ENCODE peak calls at places on chromosomes 3 and 15, in seven cellular contexts. One of them, this sample, is unnamed.
A peak's percentile ranks its signal among the peaks of the same experiment; 100 is the strongest.

GRCh38 chr15:30954674-30955073 is 36.8 kb downstream of the MTMR10 start:
- DNase-seq in mucosa of descending colon: no peak
- DNase-seq in activated naive CD8-positive, alpha-beta T cell treated with anti-CD3 and anti-CD28 coated beads, Interleukin-2, amount 50 U/mL, for 16 hours: no peak
- DNase-seq in progenitor cell of endocrine pancreas: no peak
- DNase-seq in fibroblast of pulmonary artery: peak; percentile 19
- DNase-seq in adipocyte: peak; percentile 8
- DNase-seq in activated CD8-positive, alpha-beta memory T cell treated with anti-CD3 and anti-CD28 coated beads for 48 hours: no peak
- DNase-seq in this sample: no peak

GRCh38 chr15:31571676-31572075 is 245.0 kb downstream of the KLF13 start:
- DNase-seq in mucosa of descending colon: no peak
- DNase-seq in activated naive CD8-positive, alpha-beta T cell treated with anti-CD3 and anti-CD28 coated beads, Interleukin-2, amount 50 U/mL, for 16 hours: no peak
- DNase-seq in adipocyte: no peak
- DNase-seq in progenitor cell of endocrine pancreas: no peak
- DNase-seq in fibroblast of pulmonary artery: no peak
- DNase-seq in activated CD8-positive, alpha-beta memory T cell treated with anti-CD3 and anti-CD28 coated beads for 48 hours: no peak
- DNase-seq in this sample: no peak

GRCh38 chr15:66491846-66492245 is 5.7 kb downstream of the SNAPC5 start:
- DNase-seq in adipocyte: no peak
- DNase-seq in activated naive CD8-positive, alpha-beta T cell treated with anti-CD3 and anti-CD28 coated beads, Interleukin-2, amount 50 U/mL, for 16 hours: no peak
- DNase-seq in activated CD8-positive, alpha-beta memory T cell treated with anti-CD3 and anti-CD28 coated beads for 48 hours: no peak
- DNase-seq in progenitor cell of endocrine pancreas: no peak
- DNase-seq in mucosa of descending colon: no peak
- DNase-seq in fibroblast of pulmonary artery: no peak
- DNase-seq in this sample: no peak

GRCh38 chr3:64945171-64945684 is 257.4 kb upstream of the ADAMTS9 start:
- DNase-seq in mucosa of descending colon: no peak
- DNase-seq in progenitor cell of endocrine pancreas: no peak
- DNase-seq in activated CD8-positive, alpha-beta memory T cell treated with anti-CD3 and anti-CD28 coated beads for 48 hours: no peak
- DNase-seq in adipocyte: no peak
- DNase-seq in activated naive CD8-positive, alpha-beta T cell treated with anti-CD3 and anti-CD28 coated beads, Interleukin-2, amount 50 U/mL, for 16 hours: no peak
- DNase-seq in fibroblast of pulmonary artery: peak; percentile 26
- DNase-seq in this sample: peak; percentile 92

GRCh38 chr3:133887951-133888703 is 7.6 kb downstream of the RAB6B start:
- DNase-seq in activated naive CD8-positive, alpha-beta T cell treated with anti-CD3 and anti-CD28 coated beads, Interleukin-2, amount 50 U/mL, for 16 hours: no peak
- DNase-seq in mucosa of descending colon: no peak
- DNase-seq in progenitor cell of endocrine pancreas: no peak
- DNase-seq in activated CD8-positive, alpha-beta memory T cell treated with anti-CD3 and anti-CD28 coated beads for 48 hours: no peak
- DNase-seq in adipocyte: peak; percentile 8
- DNase-seq in fibroblast of pulmonary artery: peak; percentile 14
- DNase-seq in this sample: peak; percentile 80

GRCh38 chr15:22258402-22259150 is 178.2 kb downstream of the OR4M2 start:
- DNase-seq in mucosa of descending colon: no peak
- DNase-seq in activated naive CD8-positive, alpha-beta T cell treated with anti-CD3 and anti-CD28 coated beads, Interleukin-2, amount 50 U/mL, for 16 hours: no peak
- DNase-seq in adipocyte: no peak
- DNase-seq in fibroblast of pulmonary artery: no peak
- DNase-seq in progenitor cell of endocrine pancreas: no peak
- DNase-seq in activated CD8-positive, alpha-beta memory T cell treated with anti-CD3 and anti-CD28 coated beads for 48 hours: no peak
- DNase-seq in this sample: no peak

GRCh38 chr3:108404409-108404808 is 106.0 kb downstream of the MYH15 start:
- DNase-seq in progenitor cell of endocrine pancreas: no peak
- DNase-seq in adipocyte: peak; percentile 40
- DNase-seq in activated CD8-positive, alpha-beta memory T cell treated with anti-CD3 and anti-CD28 coated beads for 48 hours: no peak
- DNase-seq in mucosa of descending colon: no peak
- DNase-seq in fibroblast of pulmonary artery: no peak
- DNase-seq in activated naive CD8-positive, alpha-beta T cell treated with anti-CD3 and anti-CD28 coated beads, Interleukin-2, amount 50 U/mL, for 16 hours: no peak
- DNase-seq in this sample: no peak

GRCh38 chr15:77642793-77643430 is 10.2 kb upstream of the LINGO1 start:
- DNase-seq in adipocyte: peak; percentile 38
- DNase-seq in fibroblast of pulmonary artery: no peak
- DNase-seq in activated naive CD8-positive, alpha-beta T cell treated with anti-CD3 and anti-CD28 coated beads, Interleukin-2, amount 50 U/mL, for 16 hours: no peak
- DNase-seq in mucosa of descending colon: peak; percentile 50
- DNase-seq in activated CD8-positive, alpha-beta memory T cell treated with anti-CD3 and anti-CD28 coated beads for 48 hours: no peak
- DNase-seq in progenitor cell of endocrine pancreas: no peak
- DNase-seq in this sample: no peak

GRCh38 chr15:73383310-73384185 is 14.8 kb upstream of the HCN4 start:
- DNase-seq in activated CD8-positive, alpha-beta memory T cell treated with anti-CD3 and anti-CD28 coated beads for 48 hours: no peak
- DNase-seq in activated naive CD8-positive, alpha-beta T cell treated with anti-CD3 and anti-CD28 coated beads, Interleukin-2, amount 50 U/mL, for 16 hours: no peak
- DNase-seq in progenitor cell of endocrine pancreas: no peak
- DNase-seq in fibroblast of pulmonary artery: no peak
- DNase-seq in adipocyte: no peak
- DNase-seq in mucosa of descending colon: no peak
- DNase-seq in this sample: no peak

GRCh38 chr15:44729394-44729913 is 6.9 kb upstream of the TRIM69 start:
- DNase-seq in activated CD8-positive, alpha-beta memory T cell treated with anti-CD3 and anti-CD28 coated beads for 48 hours: no peak
- DNase-seq in fibroblast of pulmonary artery: peak; percentile 32
- DNase-seq in adipocyte: peak; percentile 61
- DNase-seq in progenitor cell of endocrine pancreas: no peak
- DNase-seq in mucosa of descending colon: no peak
- DNase-seq in activated naive CD8-positive, alpha-beta T cell treated with anti-CD3 and anti-CD28 coated beads, Interleukin-2, amount 50 U/mL, for 16 hours: no peak
- DNase-seq in this sample: no peak

GRCh38 chr3:122977645-122978466 is 49.7 kb downstream of the SEMA5B start:
- DNase-seq in mucosa of descending colon: no peak
- DNase-seq in activated CD8-positive, alpha-beta memory T cell treated with anti-CD3 and anti-CD28 coated beads for 48 hours: no peak
- DNase-seq in activated naive CD8-positive, alpha-beta T cell treated with anti-CD3 and anti-CD28 coated beads, Interleukin-2, amount 50 U/mL, for 16 hours: no peak
- DNase-seq in fibroblast of pulmonary artery: peak; percentile 64
- DNase-seq in adipocyte: peak; percentile 72
- DNase-seq in progenitor cell of endocrine pancreas: no peak
- DNase-seq in this sample: no peak

This sample was measured in esophagus muscularis mucosa.